ENCODE peak calls at places on chromosomes 12 and 14, in four cellular contexts. P, Y, O and J are unnamed samples.

GRCh38 chr14:78902010-78902623 is 731.9 kb downstream of the NRXN3 start:
- DNase-seq in O (no peak), P (no peak), Y (peak), J (no peak)

GRCh38 chr14:27145170-27145569 is 547.3 kb upstream of the NOVA1 start:
- DNase-seq in P (no peak), Y (no peak), O (no peak), J (no peak)

GRCh38 chr14:69842671-69843407 is 36.4 kb upstream of the SMOC1 start:
- DNase-seq in O (no peak), Y (no peak), P (no peak), J (no peak)

GRCh38 chr14:50082308-50082742 is 34.0 kb downstream of the VCPKMT start:
- DNase-seq in P (peak), Y (no peak), O (no peak), J (peak)

GRCh38 chr14:52730708-52731111 is 744 bp downstream of the STYX start:
- DNase-seq in Y (no peak), O (no peak), P (no peak), J (no peak)

GRCh38 chr12:65655074-65655493 is 169.2 kb upstream of the HMGA2 start:
- DNase-seq in O (no peak), Y (no peak), P (no peak), J (no peak)

GRCh38 chr12:103249614-103250013 is 246.2 kb downstream of the C12orf42 start:
- DNase-seq in O (no peak), Y (no peak), P (no peak), J (no peak)

GRCh38 chr14:32726516-32726915 is 212.2 kb upstream of the NPAS3 start:
- DNase-seq in Y (no peak), P (no peak), O (no peak), J (no peak)

GRCh38 chr12:79938843-79939242 is 3.9 kb upstream of the PPP1R12A start:
- DNase-seq in O (no peak), P (no peak), Y (no peak), J (no peak)

GRCh38 chr12:24854908-24855307 is 94.0 kb downstream of the BCAT1 start:
- DNase-seq in O (no peak), Y (no peak), P (no peak), J (no peak)

GRCh38 chr14:51828017-51828797 is 32.2 kb upstream of the GNG2 start:
- DNase-seq in Y (no peak), P (peak), O (peak), J (peak)

GRCh38 chr12:55736780-55737580 is 5.9 kb upstream of the GDF11 start:
- DNase-seq in Y (peak), P (no peak), O (peak), J (peak)

GRCh38 chr12:65666876-65667275 is 157.4 kb upstream of the HMGA2 start:
- DNase-seq in Y (no peak), P (no peak), O (no peak), J (no peak)

GRCh38 chr14:100669468-100669867 is 57.2 kb upstream of the DLK1 start:
- DNase-seq in P (no peak), Y (no peak), O (no peak), J (no peak)

GRCh38 chr14:61608245-61609142 is 86.8 kb upstream of the HIF1A start:
- DNase-seq in P (no peak), O (no peak), Y (no peak), J (no peak)

GRCh38 chr12:116726749-116727148 is 11.1 kb downstream of the SPRING1 start:
- DNase-seq in O (no peak), P (no peak), Y (no peak), J (no peak)

GRCh38 chr12:58919271-58920101 is 818 bp downstream of the LRIG3 start:
- DNase-seq in O (peak), P (no peak), Y (no peak), J (no peak)

GRCh38 chr12:119940881-119941280 is 48.2 kb upstream of the BICDL1 start:
- DNase-seq in O (peak), Y (no peak), P (no peak), J (no peak)

GRCh38 chr12:111438501-111438900 is 32.8 kb downstream of the SH2B3 start:
- DNase-seq in O (peak), Y (no peak), P (peak), J (peak)

GRCh38 chr12:87809916-87810315 is 219.3 kb downstream of the C12orf50 start:
- DNase-seq in O (no peak), Y (no peak), P (no peak), J (no peak)